ENCODE peak calls at places on chromosomes 4 and X, in five cellular contexts. V, A, M, K and S are unnamed samples.

GRCh38 chr4:77172336-77172735 is 15.3 kb downstream of the CCNG2 start:
- DNase-seq in V (peak; percentile 43), K (no peak), A (peak; percentile 91), M (no peak), S (peak; percentile 65)

GRCh38 chr4:185237185-185237584 is 27.8 kb downstream of the SNX25 start:
- DNase-seq in V (no peak), K (no peak), A (peak; percentile 89), M (no peak), S (peak; percentile 62)

GRCh38 chr4:60605651-60606354 is 594.3 kb upstream of the ADGRL3 start:
- DNase-seq in K (no peak), M (no peak), A (peak; percentile 27), V (peak; percentile 10), S (peak; percentile 7)

GRCh38 chrX:147550217-147550616 is 361.5 kb upstream of the FMR1 start:
- DNase-seq in M (no peak), A (no peak), V (no peak), K (no peak), S (no peak)

GRCh38 chr4:110163327-110164070 is 34.9 kb downstream of the ELOVL6 start:
- DNase-seq in A (peak; percentile 80), V (no peak), M (no peak), K (no peak), S (peak; percentile 58)

GRCh38 chrX:107589243-107589642 is 39.1 kb upstream of the PRPS1 start:
- DNase-seq in K (no peak), V (no peak), A (no peak), M (no peak), S (no peak)

GRCh38 chr4:174320501-174321199 is 36.9 kb downstream of the CEP44 start:
- DNase-seq in A (peak; percentile 15), M (no peak), K (no peak), V (no peak), S (no peak)

GRCh38 chr4:185127021-185127925 is 15.8 kb upstream of the SLC25A4 start:
- DNase-seq in K (no peak), M (peak; percentile 42), V (no peak), A (peak; percentile 29), S (peak; percentile 26)

GRCh38 chr4:107631568-107631967 is 88.5 kb downstream of the PAPSS1 start:
- DNase-seq in K (no peak), M (peak; percentile 41), A (no peak), V (no peak), S (no peak)

GRCh38 chr4:86551387-86551786 is 42.7 kb upstream of the PTPN13 start:
- DNase-seq in A (no peak), K (no peak), M (no peak), V (no peak), S (no peak)

GRCh38 chr4:140071806-140072205 is 82.2 kb downstream of the MAML3 start:
- DNase-seq in K (no peak), V (no peak), M (no peak), A (peak; percentile 97), S (peak; percentile 94)

GRCh38 chr4:8142556-8142955 is 16.1 kb downstream of the ABLIM2 start:
- DNase-seq in K (no peak), A (no peak), M (no peak), V (no peak), S (no peak)

GRCh38 chrX:119759333-119759766 is 962 bp downstream of the SOWAHD start:
- DNase-seq in K (no peak), M (no peak), V (no peak), A (no peak), S (no peak)

GRCh38 chr4:71501992-71502391 is 163.2 kb downstream of the SLC4A4 start:
- DNase-seq in A (no peak), K (no peak), M (no peak), V (no peak), S (no peak)

GRCh38 chr4:61202638-61203495 is 2.7 kb downstream of the ADGRL3 start:
- DNase-seq in V (no peak), M (no peak), K (no peak), A (peak; percentile 54), S (peak; percentile 11)

GRCh38 chr4:143482753-143483362 is 30.6 kb upstream of the SMARCA5 start:
- DNase-seq in V (peak; percentile 32), M (no peak), K (no peak), A (peak; percentile 82), S (peak; percentile 79)

GRCh38 chr4:79408063-79408462 is at the start of gene GK2:
- DNase-seq in K (peak; percentile 18), A (no peak), M (no peak), V (no peak), S (no peak)

GRCh38 chr4:84563002-84563401 is 19.9 kb upstream of the CDS1 start:
- DNase-seq in A (no peak), V (no peak), K (no peak), M (no peak), S (no peak)

GRCh38 chr4:41456559-41457101 is 81.3 kb upstream of the LIMCH1 start:
- DNase-seq in V (no peak), K (no peak), M (no peak), A (no peak), S (no peak)

GRCh38 chr4:150302553-150302952 is 224.3 kb downstream of the DCLK2 start:
- DNase-seq in V (peak; percentile 93), K (no peak), M (no peak), A (peak; percentile 98), S (peak; percentile 98)

GRCh38 chr4:125390126-125390525 is 75.4 kb downstream of the FAT4 start:
- DNase-seq in V (no peak), M (no peak), A (peak; percentile 88), K (no peak), S (peak; percentile 75)

GRCh38 chr4:99946346-99947189 is at the start of gene DNAJB14:
- DNase-seq in A (peak; percentile 74), K (peak; percentile 89), M (peak; percentile 87), V (no peak), S (peak; percentile 78)

GRCh38 chrX:136880003-136880451 is 498 bp downstream of the RBMX start:
- DNase-seq in A (peak; percentile 26), V (no peak), K (peak; percentile 68), M (peak; percentile 28), S (peak; percentile 11)

GRCh38 chrX:115449742-115450141 is 111.2 kb upstream of the PLS3 start:
- DNase-seq in A (peak; percentile 84), V (no peak), K (peak; percentile 66), M (peak; percentile 70), S (peak; percentile 83)

GRCh38 chr4:683982-684571 is 4.9 kb downstream of the SLC49A3 start:
- DNase-seq in V (no peak), A (peak; percentile 82), M (peak; percentile 67), K (peak; percentile 84), S (peak; percentile 77)

GRCh38 chrX:25016938-25017598 is 1.3 kb upstream of the ARX start:
- DNase-seq in M (no peak), K (no peak), A (no peak), V (no peak), S (no peak)

GRCh38 chr4:159267023-159267939 is 164.4 kb downstream of the RAPGEF2 start:
- DNase-seq in V (no peak), K (no peak), M (no peak), A (peak; percentile 23), S (peak; percentile 46)

GRCh38 chrX:101291204-101291603 is at the start of gene TAF7L:
- DNase-seq in K (no peak), M (no peak), V (no peak), A (peak; percentile 9), S (peak; percentile 17)

GRCh38 chrX:109632906-109633504 is 8.0 kb upstream of the KCNE5 start:
- DNase-seq in K (no peak), M (no peak), A (peak; percentile 53), V (no peak), S (peak; percentile 56)
- TF ChIP-seq CTCF in K (peak; percentile 46), M (peak; percentile 64), A (peak; percentile 59), V (peak; percentile 42), S (peak; percentile 48)

GRCh38 chr4:54861201-54861600 is 203.4 kb downstream of the KIT start:
- DNase-seq in V (no peak), M (no peak), K (no peak), A (no peak), S (no peak)

GRCh38 chr4:54852061-54852460 is 194.3 kb downstream of the KIT start:
- DNase-seq in A (no peak), M (no peak), V (no peak), K (no peak), S (no peak)

GRCh38 chr4:54852602-54853001 is 194.8 kb downstream of the KIT start:
- DNase-seq in M (no peak), V (no peak), A (no peak), K (no peak), S (no peak)

GRCh38 chr4:54855221-54855854 is 197.6 kb downstream of the KIT start:
- DNase-seq in M (no peak), A (no peak), K (no peak), V (no peak), S (no peak)
- H3K4me3 ChIP-seq in M (no peak overlapping the region), A (no peak overlapping the region), K (no peak overlapping the region), V (no peak overlapping the region), S (no peak overlapping the region)

DNA sequence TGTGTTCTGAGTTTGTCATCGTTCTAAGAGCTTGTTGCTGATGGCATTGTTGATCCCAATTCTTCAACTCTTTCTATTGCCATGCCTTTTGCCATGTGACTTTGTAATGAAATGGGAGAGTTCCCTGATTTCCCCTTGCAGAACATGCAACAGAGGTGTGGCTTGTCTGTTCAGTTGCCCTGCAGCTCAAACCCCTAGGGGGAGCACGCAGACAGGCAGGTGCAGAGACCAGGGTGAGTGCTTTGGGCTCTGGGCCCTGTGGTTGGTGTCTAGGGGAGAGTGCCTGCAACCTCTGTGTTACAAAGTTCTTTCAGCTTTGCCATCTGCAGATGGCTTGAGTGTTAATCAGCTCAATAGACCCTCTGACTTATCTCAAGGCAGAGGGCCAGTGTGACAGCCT is 332.7 kb downstream of the MID1IP1 start:
- DNase-seq in A (no peak), K (no peak), V (no peak), M (peak; percentile 40), S (no peak)
- TF ChIP-seq CTCF in A (peak; percentile 4), K (no peak), V (no peak), M (peak; percentile 40), S (no peak)

GRCh38 chr4:23629421-23629820 is 260.4 kb downstream of the PPARGC1A start:
- DNase-seq in K (no peak), M (no peak), A (no peak), V (no peak), S (no peak)
- H3K4me3 ChIP-seq in K (no peak overlapping the region), M (no peak overlapping the region), A (no peak overlapping the region), V (no peak overlapping the region), S (no peak overlapping the region)

DNA sequence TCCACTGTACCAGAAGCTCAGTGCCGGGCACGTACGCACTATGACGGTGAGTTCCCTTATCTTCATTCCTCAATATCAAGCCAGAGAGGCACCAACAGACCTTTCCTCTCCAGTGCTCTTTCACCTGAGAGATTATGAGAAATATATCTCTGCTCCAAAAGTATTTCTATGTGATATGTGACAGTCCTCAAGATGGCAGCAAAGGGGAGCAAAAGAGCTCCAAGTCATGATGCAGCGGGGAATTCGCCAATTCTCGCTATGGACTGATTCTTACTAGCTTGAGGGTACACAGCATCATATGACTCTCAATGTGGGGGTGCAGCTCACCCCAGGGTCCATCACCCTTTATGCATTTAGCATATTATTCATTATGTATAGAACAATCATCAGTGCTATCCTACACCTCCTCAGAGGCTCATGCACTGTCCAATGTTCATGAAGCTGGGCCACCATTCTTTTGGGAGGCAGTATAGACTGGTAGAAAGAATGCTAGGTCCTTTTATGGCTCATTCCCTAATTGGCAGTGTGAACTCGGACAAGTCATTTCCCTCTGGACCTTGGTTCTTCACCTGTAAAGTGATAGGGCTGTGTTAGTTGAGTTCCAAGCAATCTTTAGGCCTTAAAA is 12.8 kb upstream of the IQSEC2 start:
- DNase-seq in K (no peak), A (peak; percentile 45), M (no peak), V (no peak), S (no peak)
- TF ChIP-seq CTCF in K (no peak), A (peak; percentile 51), M (no peak), V (no peak), S (peak; percentile 17)